ENCODE peak calls at places on chromosomes 2 and 18, in ten cellular contexts. One of them, this sample, is unnamed.

GRCh38 chr2:98771264-98771663 is 40.3 kb upstream of the MGAT4A start:
- DNase-seq in neural progenitor cell: no peak
- DNase-seq in hypothalamus: no peak
- DNase-seq in DMS 273 treated with DMSO at 0.1 percent for 48 hours: no peak
- DNase-seq in LNCaP clone FGC: no peak
- DNase-seq in right lobe of liver: no peak
- DNase-seq in HTR-8/SVneo: no peak
- DNase-seq in A172: no peak
- DNase-seq in AG04450: no peak
- DNase-seq in ovary: no peak
- DNase-seq in this sample: no peak

GRCh38 chr2:71150082-71150816 is 19.8 kb downstream of the MPHOSPH10 start:
- DNase-seq in neural progenitor cell: no peak
- DNase-seq in hypothalamus: no peak
- DNase-seq in DMS 273 treated with DMSO at 0.1 percent for 48 hours: no peak
- DNase-seq in LNCaP clone FGC: no peak
- DNase-seq in right lobe of liver: no peak
- DNase-seq in HTR-8/SVneo: no peak
- DNase-seq in A172: no peak
- DNase-seq in AG04450: no peak
- DNase-seq in ovary: peak; percentile 80
- DNase-seq in this sample: no peak

GRCh38 chr2:72117029-72117428 is 30.6 kb downstream of the CYP26B1 start:
- DNase-seq in neural progenitor cell: no peak
- DNase-seq in hypothalamus: no peak
- DNase-seq in DMS 273 treated with DMSO at 0.1 percent for 48 hours: no peak
- DNase-seq in LNCaP clone FGC: no peak
- DNase-seq in right lobe of liver: no peak
- DNase-seq in HTR-8/SVneo: no peak
- DNase-seq in A172: no peak
- DNase-seq in AG04450: no peak
- DNase-seq in ovary: no peak
- DNase-seq in this sample: no peak

GRCh38 chr18:45688113-45688512 is 35.9 kb upstream of the SLC14A1 start:
- DNase-seq in neural progenitor cell: no peak
- DNase-seq in hypothalamus: no peak
- DNase-seq in DMS 273 treated with DMSO at 0.1 percent for 48 hours: no peak
- DNase-seq in LNCaP clone FGC: no peak
- DNase-seq in right lobe of liver: no peak
- DNase-seq in HTR-8/SVneo: no peak
- DNase-seq in A172: no peak
- DNase-seq in AG04450: no peak
- DNase-seq in ovary: no peak
- DNase-seq in this sample: no peak

GRCh38 chr18:78506031-78506461 is 473.6 kb upstream of the SALL3 start:
- DNase-seq in neural progenitor cell: peak; percentile 91
- DNase-seq in hypothalamus: no peak
- DNase-seq in DMS 273 treated with DMSO at 0.1 percent for 48 hours: no peak
- DNase-seq in LNCaP clone FGC: no peak
- DNase-seq in right lobe of liver: no peak
- DNase-seq in HTR-8/SVneo: no peak
- DNase-seq in A172: no peak
- DNase-seq in AG04450: no peak
- DNase-seq in ovary: no peak
- DNase-seq in this sample: no peak

GRCh38 chr2:111116016-111116746 is 4.5 kb upstream of the BCL2L11 start:
- DNase-seq in neural progenitor cell: no peak
- DNase-seq in hypothalamus: no peak
- DNase-seq in DMS 273 treated with DMSO at 0.1 percent for 48 hours: no peak
- DNase-seq in LNCaP clone FGC: no peak
- DNase-seq in right lobe of liver: no peak
- DNase-seq in HTR-8/SVneo: no peak
- DNase-seq in A172: no peak
- DNase-seq in AG04450: no peak
- DNase-seq in ovary: no peak
- DNase-seq in this sample: no peak

GRCh38 chr2:27527182-27527581 is 30.5 kb downstream of the GCKR start:
- DNase-seq in neural progenitor cell: no peak
- DNase-seq in hypothalamus: no peak
- DNase-seq in DMS 273 treated with DMSO at 0.1 percent for 48 hours: no peak
- DNase-seq in LNCaP clone FGC: no peak
- DNase-seq in right lobe of liver: no peak
- DNase-seq in HTR-8/SVneo: no peak
- DNase-seq in A172: peak; percentile 49
- DNase-seq in AG04450: no peak
- DNase-seq in ovary: no peak
- DNase-seq in this sample: no peak

GRCh38 chr18:61991201-61991600 is 98.4 kb upstream of the RNF152 start:
- DNase-seq in neural progenitor cell: no peak
- DNase-seq in hypothalamus: no peak
- DNase-seq in DMS 273 treated with DMSO at 0.1 percent for 48 hours: no peak
- DNase-seq in LNCaP clone FGC: no peak
- DNase-seq in right lobe of liver: no peak
- DNase-seq in HTR-8/SVneo: no peak
- DNase-seq in A172: peak; percentile 13
- DNase-seq in AG04450: no peak
- DNase-seq in ovary: no peak
- DNase-seq in this sample: no peak

GRCh38 chr2:119408221-119408619 is 23.4 kb upstream of the TMEM37 start:
- DNase-seq in neural progenitor cell: no peak
- DNase-seq in hypothalamus: no peak
- DNase-seq in DMS 273 treated with DMSO at 0.1 percent for 48 hours: no peak
- DNase-seq in LNCaP clone FGC: no peak
- DNase-seq in right lobe of liver: no peak
- DNase-seq in HTR-8/SVneo: no peak
- DNase-seq in A172: no peak
- DNase-seq in AG04450: no peak
- DNase-seq in ovary: no peak
- DNase-seq in this sample: no peak

GRCh38 chr18:21740724-21741510 is at the start of gene MIB1:
- DNase-seq in neural progenitor cell: peak; percentile 100
- DNase-seq in hypothalamus: peak; percentile 99
- DNase-seq in DMS 273 treated with DMSO at 0.1 percent for 48 hours: peak; percentile 91
- DNase-seq in LNCaP clone FGC: no peak
- DNase-seq in right lobe of liver: no peak
- DNase-seq in HTR-8/SVneo: peak; percentile 35
- DNase-seq in A172: no peak
- DNase-seq in AG04450: peak; percentile 90
- DNase-seq in ovary: peak; percentile 100
- DNase-seq in this sample: peak; percentile 22

This sample was measured in CD8-positive, alpha-beta T cell.